ENCODE peak calls at places on chromosome 2, in six cellular contexts. U, O, T, J, I and V are unnamed samples.

GRCh38 chr2:211439011-211439410 is 882.6 kb downstream of the CPS1 start:
- DNase-seq in U (no peak), O (no peak), T (no peak), J (no peak), I (no peak), V (no peak)

GRCh38 chr2:158921599-158922408 is 46.6 kb upstream of the TANC1 start:
- DNase-seq in U (no peak), O (no peak), T (no peak), J (no peak), I (no peak), V (no peak)

GRCh38 chr2:181886192-181886591 is 5.3 kb upstream of the ITPRID2 start:
- DNase-seq in U (no peak), O (no peak), T (no peak), J (no peak), I (no peak), V (no peak)

GRCh38 chr2:104286806-104287205 is 567.1 kb upstream of the POU3F3 start:
- DNase-seq in U (no peak), O (no peak), T (no peak), J (no peak), I (no peak), V (no peak)

GRCh38 chr2:70083344-70084156 is 3.7 kb upstream of the PCBP1 start:
- DNase-seq in U (peak), O (no peak), T (peak), J (peak), I (no peak), V (peak)

GRCh38 chr2:18178736-18179349 is 300.4 kb downstream of the KCNS3 start:
- DNase-seq in U (peak), O (no peak), T (no peak), J (peak), I (peak), V (peak)

GRCh38 chr2:204842731-204843490 is 297.6 kb downstream of the PARD3B start:
- DNase-seq in U (peak), O (no peak), T (peak), J (no peak), I (peak), V (peak)

GRCh38 chr2:148253716-148254115 is 232.8 kb downstream of the MBD5 start:
- DNase-seq in U (peak), O (no peak), T (no peak), J (peak), I (no peak), V (no peak)

GRCh38 chr2:173676647-173677046 is 288.5 kb downstream of the SP3 start:
- DNase-seq in U (no peak), O (no peak), T (no peak), J (no peak), I (no peak), V (no peak)

GRCh38 chr2:3575534-3576324 is 669 bp downstream of the RPS7 start:
- DNase-seq in U (peak), O (no peak), T (no peak), J (no peak), I (peak), V (no peak)

GRCh38 chr2:190911813-190912212 is 31.2 kb downstream of the GLS start:
- DNase-seq in U (peak), O (no peak), T (no peak), J (no peak), I (no peak), V (no peak)

DNA sequence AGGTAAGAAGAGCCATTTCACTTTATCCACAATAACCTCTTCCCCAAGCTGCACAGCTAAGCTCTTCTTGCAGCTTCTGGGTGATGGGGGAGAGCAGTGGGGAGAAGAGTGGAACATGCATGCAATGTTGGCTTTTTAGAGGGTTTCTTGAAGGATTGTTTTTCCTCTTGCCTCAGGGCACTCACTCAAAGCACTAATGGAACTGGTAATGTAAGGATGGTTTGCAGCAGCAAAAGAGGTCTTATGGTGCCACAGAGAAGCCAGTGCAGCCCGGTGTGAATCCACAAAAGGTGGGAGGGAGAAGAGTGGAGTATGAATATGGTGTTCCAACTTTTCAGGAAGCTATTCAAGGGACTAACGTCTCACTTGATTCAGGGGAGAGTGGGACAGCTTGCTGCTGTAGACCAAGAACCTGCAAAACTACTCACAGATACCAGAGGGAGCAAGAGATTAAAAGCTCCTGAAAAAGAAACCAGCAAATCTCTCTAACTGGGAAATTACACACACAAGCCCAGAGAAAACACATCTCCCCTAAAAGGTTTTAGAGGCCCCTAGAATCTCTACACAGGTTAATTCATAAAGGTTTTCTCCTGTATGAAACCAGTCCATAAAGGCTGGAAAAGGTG is 116.4 kb downstream of the CHN1 start:
- DNase-seq in U (no peak), O (no peak), T (no peak), J (no peak), I (no peak), V (no peak)
- TF ChIP-seq CTCF in U (no peak), O (no peak), T (no peak), J (no peak), I (no peak), V (no peak)

GRCh38 chr2:66691199-66691975 is 256.5 kb downstream of the MEIS1 start:
- DNase-seq in U (no peak), O (no peak), T (no peak), J (no peak), I (no peak), V (no peak)
- TF ChIP-seq POLR2A in U (no peak), O (no peak), T (peak), J (no peak), I (no peak), V (no peak)

GRCh38 chr2:186991766-186992417 is 142.9 kb upstream of the ZSWIM2 start:
- DNase-seq in U (no peak), O (no peak), T (no peak), J (no peak), I (no peak), V (no peak)
- TF ChIP-seq CTCF in U (no peak), O (no peak), T (no peak), J (no peak), I (no peak), V (no peak)

GRCh38 chr2:85132834-85133637 is at the start of gene TCF7L1:
- DNase-seq in U (peak), O (peak), T (peak), J (peak), I (peak), V (peak)
- TF ChIP-seq POLR2A in U (peak), O (no peak), T (no peak), J (peak), I (no peak), V (no peak)